ENCODE peak calls at places on chromosome 3, in eight cellular contexts. S, F, L, C, E, I, J and G are unnamed samples.
A peak's percentile ranks its signal among the peaks of the same experiment; 100 is the strongest.

GRCh38 chr3:110343376-110343775 is 728.2 kb upstream of the NECTIN3 start:
- DNase-seq in F (peak; percentile 67), J (no peak), L (no peak), I (peak; percentile 6), C (no peak), E (no peak), S (no peak), G (no peak)

GRCh38 chr3:105686324-105686897 is 182.4 kb downstream of the CBLB start:
- DNase-seq in F (peak; percentile 26), E (no peak), I (no peak), S (no peak), J (no peak), C (no peak), L (no peak), G (no peak)

GRCh38 chr3:178845446-178846118 is 226.0 kb downstream of the ZMAT3 start:
- DNase-seq in F (peak; percentile 50), L (no peak), S (no peak), C (no peak), E (no peak), I (no peak), J (no peak), G (no peak)

GRCh38 chr3:121992601-121993560 is 29.2 kb downstream of the ILDR1 start:
- DNase-seq in L (no peak), J (no peak), C (no peak), I (no peak), E (no peak), S (no peak), F (no peak), G (no peak)

GRCh38 chr3:106560451-106560966 is 691.7 kb upstream of the CBLB start:
- DNase-seq in I (peak; percentile 33), F (peak; percentile 87), J (no peak), E (no peak), S (peak; percentile 19), C (no peak), L (no peak), G (no peak)

GRCh38 chr3:59250600-59250999 is 200.8 kb upstream of the CFAP20DC start:
- DNase-seq in L (no peak), I (no peak), F (no peak), E (no peak), C (no peak), J (no peak), S (no peak), G (no peak)

GRCh38 chr3:9731206-9732079 is at the start of gene BRPF1:
- DNase-seq in F (peak; percentile 99), S (peak; percentile 87), C (peak; percentile 99), L (peak; percentile 100), I (peak; percentile 95), E (peak; percentile 100), J (peak; percentile 98), G (peak; percentile 99)

GRCh38 chr3:73848173-73848751 is 223.5 kb upstream of the PDZRN3 start:
- DNase-seq in S (no peak), L (no peak), C (no peak), I (no peak), F (peak; percentile 40), J (no peak), E (no peak), G (no peak)

GRCh38 chr3:32405711-32406323 is 14.2 kb downstream of the CMTM7 start:
- DNase-seq in L (no peak), J (no peak), I (no peak), F (no peak), S (no peak), C (no peak), E (no peak), G (no peak)

GRCh38 chr3:189233225-189233858 is 61.6 kb downstream of the TPRG1 start:
- DNase-seq in C (peak; percentile 66), J (no peak), L (peak; percentile 25), I (peak; percentile 31), E (peak; percentile 66), F (peak; percentile 62), S (peak; percentile 13), G (peak; percentile 2)

GRCh38 chr3:79361748-79362378 is 405.9 kb downstream of the ROBO1 start:
- DNase-seq in L (no peak), I (no peak), C (no peak), S (no peak), E (no peak), F (peak; percentile 37), J (no peak), G (no peak)

GRCh38 chr3:46006646-46007045 is 11.0 kb upstream of the FYCO1 start:
- DNase-seq in E (no peak), J (no peak), S (no peak), C (no peak), F (peak; percentile 85), I (no peak), L (no peak), G (no peak)

GRCh38 chr3:94185753-94186152 is 122.9 kb downstream of the NSUN3 start:
- DNase-seq in J (no peak), C (no peak), L (no peak), E (no peak), S (no peak), F (peak; percentile 37), I (no peak), G (no peak)

GRCh38 chr3:197407526-197407925 is 109.1 kb upstream of the DLG1 start:
- DNase-seq in F (no peak), S (no peak), J (no peak), C (no peak), I (no peak), E (no peak), L (no peak), G (no peak)

GRCh38 chr3:170100937-170101336 is 63.1 kb downstream of the GPR160 start:
- DNase-seq in C (no peak), S (no peak), L (no peak), F (no peak), E (no peak), I (no peak), J (no peak), G (no peak)
- H3K27ac ChIP-seq in C (no peak overlapping the region), S (no peak overlapping the region), L (no peak overlapping the region), F (no peak overlapping the region), E (no peak overlapping the region), I (no peak overlapping the region), J (no peak overlapping the region), G (no peak overlapping the region)

GRCh38 chr3:177471733-177472480 is 274.6 kb upstream of the TBL1XR1 start:
- DNase-seq in J (no peak), C (no peak), L (no peak), I (no peak), F (no peak), S (no peak), E (no peak), G (no peak)

GRCh38 chr3:177468816-177469590 is 271.7 kb upstream of the TBL1XR1 start:
- DNase-seq in I (no peak), J (no peak), E (no peak), L (no peak), C (no peak), F (peak; percentile 93), S (no peak), G (no peak)

GRCh38 chr3:177468331-177468730 is 271.0 kb upstream of the TBL1XR1 start:
- DNase-seq in F (peak; percentile 100), I (no peak), J (no peak), S (no peak), C (no peak), L (peak; percentile 25), E (no peak), G (no peak)

GRCh38 chr3:177473184-177473583 is 275.9 kb upstream of the TBL1XR1 start:
- DNase-seq in S (no peak), E (no peak), I (no peak), C (no peak), L (no peak), F (peak; percentile 65), J (no peak), G (no peak)

GRCh38 chr3:177470200-177470941 is 273.1 kb upstream of the TBL1XR1 start:
- DNase-seq in C (no peak), F (peak; percentile 50), L (no peak), S (no peak), E (no peak), J (no peak), I (no peak), G (no peak)
- H3K27ac ChIP-seq in C (no peak overlapping the region), F (no peak overlapping the region), L (no peak overlapping the region), S (no peak overlapping the region), E (no peak overlapping the region), J (no peak overlapping the region), I (no peak overlapping the region), G (no peak overlapping the region)

GRCh38 chr3:119628390-119628789 is 30.7 kb downstream of the PLA1A start:
- DNase-seq in S (no peak), F (no peak), I (no peak), C (no peak), J (peak; percentile 5), L (no peak), E (no peak), G (no peak)

GRCh38 chr3:119625451-119626153 is 27.9 kb downstream of the PLA1A start:
- DNase-seq in J (no peak), C (no peak), I (no peak), S (no peak), E (no peak), L (no peak), F (no peak), G (no peak)

GRCh38 chr3:119630119-119630518 is 30.3 kb downstream of the POPDC2 start:
- DNase-seq in E (no peak), F (no peak), L (no peak), J (no peak), S (no peak), I (no peak), C (no peak), G (no peak)

GRCh38 chr3:119628816-119629445 is 31.2 kb downstream of the PLA1A start:
- DNase-seq in F (peak; percentile 66), C (no peak), J (no peak), E (no peak), S (no peak), I (no peak), L (no peak), G (no peak)

DNA sequence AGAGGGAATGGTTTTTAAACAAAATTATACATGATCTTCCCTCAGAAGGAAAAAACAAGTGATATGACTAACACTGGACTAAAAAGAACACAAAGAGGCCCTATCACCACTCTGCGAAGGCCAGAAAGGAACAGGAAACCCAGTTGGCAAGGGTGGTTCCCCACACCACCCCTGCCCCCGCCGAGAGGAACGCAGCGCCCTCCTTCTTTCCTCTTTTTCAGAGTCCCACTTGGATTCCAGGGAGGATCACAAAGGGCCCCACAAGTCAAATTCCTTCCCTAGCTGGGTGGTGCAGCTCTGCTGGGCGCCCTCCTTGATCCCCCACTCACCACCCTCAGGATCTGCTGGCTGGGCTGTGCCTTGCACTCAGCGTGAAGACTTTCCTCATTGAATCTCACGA is 29.8 kb downstream of the PLA1A start:
- DNase-seq in I (no peak), J (no peak), F (no peak), C (peak; percentile 54), E (no peak), S (no peak), L (peak; percentile 39), G (no peak)
- H3K27ac ChIP-seq in I (no peak overlapping the region), J (peak overlapping the region; percentile 26), F (no peak overlapping the region), C (peak overlapping the region; percentile 15), E (peak overlapping the region; percentile 64), S (no peak overlapping the region), L (peak overlapping the region; percentile 69), G (no peak overlapping the region)

DNA sequence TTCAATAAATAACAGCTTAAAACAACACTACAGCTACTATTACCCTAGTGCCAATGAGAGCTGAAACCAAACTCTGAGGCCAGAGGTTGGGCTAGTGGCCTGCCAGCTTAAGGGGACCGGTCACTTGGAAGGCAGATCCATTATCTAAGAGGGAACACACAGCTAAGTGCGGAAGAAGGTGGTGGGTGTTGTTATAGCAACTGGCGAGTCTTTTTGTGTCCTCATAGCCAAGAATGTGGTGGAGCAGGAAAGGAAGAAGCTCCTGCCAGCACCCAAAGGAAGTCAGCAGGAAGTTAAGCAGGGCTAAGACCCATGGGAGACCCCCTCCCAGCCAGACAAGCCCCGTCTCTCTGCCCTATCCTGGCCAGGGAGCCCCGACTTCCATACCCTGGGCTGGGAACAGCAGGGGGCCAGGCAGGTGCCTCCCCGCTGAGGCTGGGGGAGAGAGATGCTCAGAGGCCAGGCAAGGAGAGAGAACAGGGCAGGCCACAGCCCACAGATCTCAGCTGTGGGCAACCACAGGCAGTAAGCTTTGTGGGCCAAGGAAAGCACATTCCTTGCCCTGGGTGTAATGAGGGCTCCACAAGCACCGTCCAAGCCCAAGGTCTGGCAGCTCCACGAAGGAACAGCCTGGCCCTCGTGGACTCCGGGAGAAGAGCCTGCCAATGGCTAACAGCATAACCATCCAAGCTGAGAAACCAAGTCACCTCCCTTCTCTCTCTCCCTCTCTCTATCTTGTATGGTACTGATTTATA is 34.0 kb upstream of the HRH1 start:
- DNase-seq in F (peak; percentile 89), E (no peak), C (no peak), I (no peak), J (no peak), L (no peak), S (no peak), G (no peak)
- H3K27ac ChIP-seq in F (no peak overlapping the region), E (no peak overlapping the region), C (no peak overlapping the region), I (no peak overlapping the region), J (no peak overlapping the region), L (no peak overlapping the region), S (no peak overlapping the region), G (no peak overlapping the region)